ENCODE peak calls at places on chromosomes 13 and 19, in six cellular contexts. Y is effector memory CD4-positive, alpha-beta T cell; N is A549; R is hepatocyte; E is ovary; I is thyroid gland. X is an unnamed sample. For H3K4me1, the result is how much of the 10 kb centered on the place peaks cover.

GRCh38 chr13:99916366-99917103 is 55.0 kb downstream of the ZIC5 start:
- DNase-seq in Y (no peak), N (peak), R (peak), E (no peak), I (peak), X (no peak)

GRCh38 chr13:85501616-85502015 is 297.6 kb downstream of the SLITRK6 start:
- DNase-seq in Y (no peak), N (no peak), R (no peak), E (no peak), I (no peak), X (no peak)

GRCh38 chr19:49801966-49802661 is 11.0 kb downstream of the FUZ start:
- DNase-seq in Y (no peak), N (no peak), R (peak), E (peak), I (peak), X (peak)

GRCh38 chr19:6739390-6739883 is at the start of gene TRIP10:
- DNase-seq in Y (peak), N (peak), R (peak), E (peak), I (peak), X (peak)

GRCh38 chr19:2722541-2723344 is 1.6 kb upstream of the DIRAS1 start:
- DNase-seq in Y (no peak), N (peak), R (peak), E (peak), I (peak), X (no peak)

GRCh38 chr19:1377176-1377964 is 6.3 kb upstream of the NDUFS7 start:
- DNase-seq in Y (no peak), N (no peak), R (no peak), E (no peak), I (no peak), X (no peak)

GRCh38 chr19:35216833-35217707 is 11.5 kb downstream of the FAM187B start:
- DNase-seq in Y (peak), N (no peak), R (peak), E (no peak), I (no peak), X (no peak)

GRCh38 chr13:101799196-101799595 is 346.7 kb downstream of the ITGBL1 start:
- DNase-seq in Y (no peak), N (no peak), R (no peak), E (no peak), I (no peak), X (no peak)

GRCh38 chr19:38812841-38813320 is at the start of gene LGALS4:
- DNase-seq in Y (no peak), N (no peak), R (peak), E (no peak), I (no peak), X (peak)

GRCh38 chr19:53865523-53865917 is 2.2 kb upstream of the MYADM start:
- DNase-seq in Y (no peak), N (peak), R (no peak), E (no peak), I (no peak), X (no peak)
- H3K4me1 ChIP-seq in Y (under half), N (under half), R (under half), E (under half), I (under half), X (under half)

DNA sequence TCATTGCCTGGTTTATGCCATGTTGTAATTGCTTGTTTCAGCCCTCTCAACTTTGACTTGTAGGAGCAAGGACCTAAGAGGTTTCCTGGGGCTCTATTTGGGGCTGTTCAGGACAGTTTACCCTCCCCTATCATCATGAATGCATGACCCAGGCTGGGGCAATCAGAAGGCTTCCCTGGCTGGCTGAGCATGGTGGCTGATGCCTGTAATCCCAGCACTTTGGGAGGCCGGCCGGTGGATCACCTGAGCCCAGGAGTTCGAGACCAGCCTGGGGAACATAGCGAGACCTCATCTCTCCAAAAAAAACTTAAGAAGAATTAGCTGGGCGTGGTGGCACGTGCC is 6.1 kb upstream of the LSM4 start:
- DNase-seq in Y (no peak), N (no peak), R (no peak), E (no peak), I (no peak), X (no peak)
- H3K4me3 ChIP-seq in Y (no peak), N (peak), R (no peak), E (no peak), I (no peak), X (no peak)

GRCh38 chr19:48632692-48633147 is 4.5 kb downstream of the DBP start:
- DNase-seq in Y (no peak), N (no peak), R (peak), E (no peak), I (no peak), X (no peak)
- H3K4me1 ChIP-seq in Y (under half), N (under half), R (under half), E (under half), I (under half), X (under half)

GRCh38 chr19:7831452-7831851 is 1.4 kb downstream of the EVI5L start:
- DNase-seq in Y (no peak), N (peak), R (peak), E (no peak), I (no peak), X (no peak)
- H3K4me3 ChIP-seq in Y (no peak), N (no peak), R (no peak), E (no peak), I (no peak), X (no peak)

GRCh38 chr13:46176756-46177155 is 5.2 kb downstream of the LCP1 start:
- DNase-seq in Y (no peak), N (no peak), R (no peak), E (no peak), I (no peak), X (no peak)
- H3K4me1 ChIP-seq in Y (under half), N (under half), R (under half), E (under half), I (under half), X (under half)

GRCh38 chr19:47613165-47614146 is 4.5 kb downstream of the BICRA start:
- DNase-seq in Y (no peak), N (no peak), R (peak), E (peak), I (peak), X (no peak)
- H3K4me3 ChIP-seq in Y (no peak), N (no peak), R (no peak), E (no peak), I (no peak), X (no peak)

GRCh38 chr13:110445722-110446569 is 115.6 kb downstream of the RAB20 start:
- DNase-seq in Y (no peak), N (no peak), R (no peak), E (no peak), I (no peak), X (no peak)
- H3K4me1 ChIP-seq in Y (under half), N (under half), R (under half), E (under half), I (under half), X (under half)

GRCh38 chr13:79990048-79990447 is 350.9 kb downstream of the SPRY2 start:
- DNase-seq in Y (no peak), N (no peak), R (no peak), E (no peak), I (no peak), X (no peak)

GRCh38 chr13:79987761-79988160 is 353.2 kb downstream of the SPRY2 start:
- DNase-seq in Y (no peak), N (no peak), R (no peak), E (no peak), I (no peak), X (no peak)

GRCh38 chr13:79989251-79989661 is 351.7 kb downstream of the SPRY2 start:
- DNase-seq in Y (no peak), N (no peak), R (peak), E (no peak), I (no peak), X (no peak)

GRCh38 chr13:79987323-79987722 is 353.6 kb downstream of the SPRY2 start:
- DNase-seq in Y (no peak), N (no peak), R (no peak), E (no peak), I (no peak), X (no peak)

GRCh38 chr13:79988573-79988972 is 352.4 kb downstream of the SPRY2 start:
- DNase-seq in Y (no peak), N (no peak), R (peak), E (no peak), I (no peak), X (no peak)
- H3K4me3 ChIP-seq in Y (no peak), N (no peak), R (no peak), E (no peak), I (no peak), X (no peak)

X was measured in lung.